ENCODE peak calls at places on chromosomes 1 and 21, in nine cellular contexts. One of them, this sample, is unnamed.

GRCh38 chr1:63663301-63663700 is 70.1 kb downstream of the PGM1 start:
- DNase-seq in sigmoid colon: no peak
- DNase-seq in RWPE2: no peak
- DNase-seq in central memory CD8-positive, alpha-beta T cell: no peak
- DNase-seq in A673: no peak
- DNase-seq in Right ventricle myocardium superior: no peak
- DNase-seq in AG08396: no peak
- DNase-seq in activated CD4-positive, alpha-beta T cell treated with anti-CD3 and anti-CD28 coated beads, Interleukin-2, amount 50 U/mL, for 24 hours: no peak
- DNase-seq in left kidney: no peak
- DNase-seq in this sample: peak; percentile 9

GRCh38 chr1:18618546-18619466 is 11.8 kb upstream of the PAX7 start:
- DNase-seq in sigmoid colon: no peak
- DNase-seq in RWPE2: no peak
- DNase-seq in central memory CD8-positive, alpha-beta T cell: no peak
- DNase-seq in A673: peak; percentile 81
- DNase-seq in Right ventricle myocardium superior: no peak
- DNase-seq in AG08396: no peak
- DNase-seq in activated CD4-positive, alpha-beta T cell treated with anti-CD3 and anti-CD28 coated beads, Interleukin-2, amount 50 U/mL, for 24 hours: no peak
- DNase-seq in left kidney: no peak
- DNase-seq in this sample: peak; percentile 47

GRCh38 chr1:82517586-82517985 is 716.9 kb downstream of the ADGRL2 start:
- DNase-seq in sigmoid colon: peak; percentile 75
- DNase-seq in RWPE2: no peak
- DNase-seq in central memory CD8-positive, alpha-beta T cell: no peak
- DNase-seq in A673: no peak
- DNase-seq in Right ventricle myocardium superior: peak; percentile 63
- DNase-seq in AG08396: peak; percentile 2
- DNase-seq in activated CD4-positive, alpha-beta T cell treated with anti-CD3 and anti-CD28 coated beads, Interleukin-2, amount 50 U/mL, for 24 hours: no peak
- DNase-seq in left kidney: peak; percentile 72
- DNase-seq in this sample: peak; percentile 19

GRCh38 chr1:2143814-2144500 is 50.6 kb downstream of the FAAP20 start:
- DNase-seq in sigmoid colon: no peak
- DNase-seq in RWPE2: no peak
- DNase-seq in central memory CD8-positive, alpha-beta T cell: no peak
- DNase-seq in A673: no peak
- DNase-seq in Right ventricle myocardium superior: peak; percentile 35
- DNase-seq in AG08396: no peak
- DNase-seq in activated CD4-positive, alpha-beta T cell treated with anti-CD3 and anti-CD28 coated beads, Interleukin-2, amount 50 U/mL, for 24 hours: no peak
- DNase-seq in left kidney: no peak
- DNase-seq in this sample: no peak

GRCh38 chr1:30191154-30191702 is 532.2 kb downstream of the MATN1 start:
- DNase-seq in sigmoid colon: no peak
- DNase-seq in RWPE2: no peak
- DNase-seq in central memory CD8-positive, alpha-beta T cell: peak; percentile 19
- DNase-seq in A673: peak; percentile 61
- DNase-seq in Right ventricle myocardium superior: no peak
- DNase-seq in AG08396: peak; percentile 34
- DNase-seq in activated CD4-positive, alpha-beta T cell treated with anti-CD3 and anti-CD28 coated beads, Interleukin-2, amount 50 U/mL, for 24 hours: no peak
- DNase-seq in left kidney: no peak
- DNase-seq in this sample: peak; percentile 87

GRCh38 chr21:45502006-45502345 is 40.3 kb downstream of the SLC19A1 start:
- DNase-seq in sigmoid colon: peak; percentile 59
- DNase-seq in RWPE2: peak; percentile 47
- DNase-seq in central memory CD8-positive, alpha-beta T cell: no peak
- DNase-seq in A673: no peak
- DNase-seq in Right ventricle myocardium superior: peak; percentile 27
- DNase-seq in AG08396: no peak
- DNase-seq in activated CD4-positive, alpha-beta T cell treated with anti-CD3 and anti-CD28 coated beads, Interleukin-2, amount 50 U/mL, for 24 hours: no peak
- DNase-seq in left kidney: no peak
- DNase-seq in this sample: no peak

GRCh38 chr1:204267191-204267601 is 53.4 kb upstream of the GOLT1A start:
- DNase-seq in sigmoid colon: no peak
- DNase-seq in RWPE2: no peak
- DNase-seq in central memory CD8-positive, alpha-beta T cell: no peak
- DNase-seq in A673: no peak
- DNase-seq in Right ventricle myocardium superior: no peak
- DNase-seq in AG08396: no peak
- DNase-seq in activated CD4-positive, alpha-beta T cell treated with anti-CD3 and anti-CD28 coated beads, Interleukin-2, amount 50 U/mL, for 24 hours: no peak
- DNase-seq in left kidney: no peak
- DNase-seq in this sample: no peak

GRCh38 chr1:232574867-232575523 is 54.9 kb downstream of the SIPA1L2 start:
- DNase-seq in sigmoid colon: no peak
- DNase-seq in RWPE2: no peak
- DNase-seq in central memory CD8-positive, alpha-beta T cell: no peak
- DNase-seq in A673: no peak
- DNase-seq in Right ventricle myocardium superior: no peak
- DNase-seq in AG08396: no peak
- DNase-seq in activated CD4-positive, alpha-beta T cell treated with anti-CD3 and anti-CD28 coated beads, Interleukin-2, amount 50 U/mL, for 24 hours: no peak
- DNase-seq in left kidney: no peak
- DNase-seq in this sample: peak; percentile 48

GRCh38 chr1:35707253-35708178 is 11.2 kb downstream of the C1orf216 start:
- DNase-seq in sigmoid colon: no peak
- DNase-seq in RWPE2: no peak
- DNase-seq in central memory CD8-positive, alpha-beta T cell: peak; percentile 42
- DNase-seq in A673: peak; percentile 54
- DNase-seq in Right ventricle myocardium superior: peak; percentile 41
- DNase-seq in AG08396: peak; percentile 67
- DNase-seq in activated CD4-positive, alpha-beta T cell treated with anti-CD3 and anti-CD28 coated beads, Interleukin-2, amount 50 U/mL, for 24 hours: no peak
- DNase-seq in left kidney: peak; percentile 80
- DNase-seq in this sample: no peak

GRCh38 chr1:148353461-148354283 is 129.4 kb downstream of the PPIAL4G start:
- DNase-seq in sigmoid colon: no peak
- DNase-seq in RWPE2: no peak
- DNase-seq in central memory CD8-positive, alpha-beta T cell: no peak
- DNase-seq in A673: no peak
- DNase-seq in Right ventricle myocardium superior: no peak
- DNase-seq in AG08396: peak; percentile 61
- DNase-seq in activated CD4-positive, alpha-beta T cell treated with anti-CD3 and anti-CD28 coated beads, Interleukin-2, amount 50 U/mL, for 24 hours: no peak
- DNase-seq in left kidney: peak; percentile 22
- DNase-seq in this sample: peak; percentile 90